ENCODE peak calls at places on chromosomes 4 and X, in seven cellular contexts. S is NCI-H2081, Y is pancreas, B is left cardiac atrium, G is GM04503, O is NCI-H748 treated with DMSO at 0.1 percent for 48 hours, R is heart right ventricle. Q is an unnamed sample.

GRCh38 chr4:168574581-168575295 is 77.9 kb downstream of the PALLD start:
- DNase-seq in B (no peak), O (no peak), R (no peak), G (no peak), Y (no peak), S (no peak), Q (no peak)

GRCh38 chrX:103101280-103102042 is 8.5 kb upstream of the NXF3 start:
- DNase-seq in R (no peak), O (no peak), B (peak; percentile 33), S (no peak), G (no peak), Y (no peak), Q (no peak)

GRCh38 chrX:116272881-116273280 is 102.3 kb downstream of the AGTR2 start:
- DNase-seq in O (no peak), G (no peak), R (no peak), Y (no peak), B (no peak), S (no peak), Q (peak; percentile 1)

GRCh38 chrX:151694121-151694520 is 1.1 kb upstream of the PRRG3 start:
- DNase-seq in G (no peak), R (no peak), S (no peak), B (no peak), Y (no peak), O (no peak), Q (no peak)

GRCh38 chrX:50108264-50108663 is 92.5 kb downstream of the AKAP4 start:
- DNase-seq in S (no peak), B (no peak), R (no peak), Y (no peak), G (no peak), O (no peak), Q (no peak)

GRCh38 chrX:132961511-132961910 is 3.1 kb upstream of the HS6ST2 start:
- DNase-seq in Y (no peak), B (no peak), R (no peak), O (no peak), S (no peak), G (no peak), Q (no peak)

GRCh38 chrX:70219938-70220764 is 14.3 kb upstream of the AWAT1 start:
- DNase-seq in B (no peak), R (peak; percentile 12), Y (no peak), S (peak; percentile 56), O (peak; percentile 87), G (peak; percentile 5), Q (peak; percentile 85)

GRCh38 chrX:63330681-63331080 is 20.5 kb downstream of the SPIN4 start:
- DNase-seq in O (no peak), S (no peak), B (no peak), R (no peak), G (no peak), Y (no peak), Q (no peak)

GRCh38 chr4:85761803-85762202 is 286.9 kb downstream of the ARHGAP24 start:
- DNase-seq in G (no peak), Y (no peak), B (peak; percentile 55), O (no peak), S (no peak), R (peak; percentile 48), Q (no peak)

GRCh38 chr4:54230479-54231418 is 1.7 kb downstream of the PDGFRA start:
- DNase-seq in Y (peak; percentile 72), O (peak; percentile 35), R (peak; percentile 20), G (no peak), B (peak; percentile 49), S (no peak), Q (peak; percentile 35)

GRCh38 chr4:164731827-164732474 is 22.0 kb upstream of the SMIM31 start:
- DNase-seq in Y (no peak), B (no peak), G (no peak), R (peak; percentile 11), O (no peak), S (peak; percentile 33), Q (peak; percentile 21)

GRCh38 chrX:8049827-8050226 is 121.2 kb downstream of the VCX2 start:
- DNase-seq in B (peak; percentile 37), R (peak; percentile 15), G (no peak), Y (no peak), S (no peak), O (no peak), Q (no peak)

GRCh38 chr4:138984647-138985046 is 30.9 kb upstream of the NOCT start:
- DNase-seq in R (no peak), O (no peak), Y (no peak), S (no peak), G (no peak), B (no peak), Q (no peak)

GRCh38 chrX:127877358-127877757 is 174.8 kb downstream of the ACTRT1 start:
- DNase-seq in S (no peak), G (no peak), B (no peak), Y (no peak), O (no peak), R (no peak), Q (peak; percentile 44)

GRCh38 chr4:41678086-41678485 is 70.4 kb downstream of the PHOX2B start:
- DNase-seq in Y (no peak), R (no peak), S (no peak), B (no peak), G (no peak), O (no peak), Q (no peak)

GRCh38 chr4:156771171-156771837 is 200.3 kb downstream of the PDGFC start:
- DNase-seq in O (peak; percentile 67), S (peak; percentile 8), B (no peak), G (peak; percentile 85), Y (no peak), R (no peak), Q (peak; percentile 49)

GRCh38 chrX:23993012-23993633 is 33.9 kb downstream of the KLHL15 start:
- DNase-seq in G (no peak), Y (no peak), O (no peak), R (no peak), B (no peak), S (no peak), Q (no peak)

GRCh38 chrX:12894074-12894691 is 12.2 kb upstream of the TLR8 start:
- DNase-seq in O (no peak), S (peak; percentile 4), Y (no peak), G (no peak), B (peak; percentile 31), R (no peak), Q (no peak)

GRCh38 chrX:9749141-9749540 is 16.5 kb downstream of the GPR143 start:
- DNase-seq in Y (no peak), S (no peak), B (no peak), O (no peak), G (no peak), R (no peak), Q (no peak)

GRCh38 chrX:103635436-103635835 is 6.7 kb downstream of the TCEAL1 start:
- DNase-seq in R (no peak), G (no peak), B (no peak), O (no peak), Y (no peak), S (no peak), Q (no peak)

GRCh38 chrX:71177327-71177726 is 32.7 kb downstream of the NLGN3 start:
- DNase-seq in R (no peak), G (no peak), B (no peak), S (no peak), Y (no peak), O (no peak), Q (no peak)

GRCh38 chr4:137705171-137705783 is 173.0 kb upstream of the PCDH18 start:
- DNase-seq in S (no peak), O (no peak), G (peak; percentile 65), B (no peak), R (peak; percentile 26), Y (no peak), Q (no peak)

GRCh38 chr4:39032218-39033085 is at the start of gene TMEM156:
- DNase-seq in B (no peak), R (no peak), S (no peak), G (no peak), O (no peak), Y (no peak), Q (peak; percentile 23)

GRCh38 chrX:134670241-134670811 is 12.1 kb upstream of the PLAC1 start:
- DNase-seq in G (peak; percentile 71), R (no peak), O (no peak), Y (no peak), S (no peak), B (no peak), Q (no peak)

GRCh38 chrX:39950035-39950688 is 147.6 kb downstream of the BCOR start:
- DNase-seq in R (no peak), S (no peak), B (no peak), O (no peak), Y (no peak), G (no peak), Q (no peak)

GRCh38 chrX:16267431-16267830 is 100.2 kb downstream of the MAGEB17 start:
- DNase-seq in B (no peak), O (no peak), G (no peak), Y (no peak), R (no peak), S (no peak), Q (no peak)

GRCh38 chrX:8748855-8749254 is 16.9 kb upstream of the ANOS1 start:
- DNase-seq in O (peak; percentile 44), S (peak; percentile 52), B (no peak), Y (no peak), R (no peak), G (no peak), Q (no peak)

GRCh38 chrX:131795442-131796229 is 227.5 kb upstream of the STK26 start:
- DNase-seq in Y (peak; percentile 84), O (no peak), R (no peak), G (no peak), B (no peak), S (no peak), Q (no peak)

GRCh38 chr4:118712872-118713271 is 27.7 kb downstream of the METTL14 start:
- DNase-seq in G (no peak), B (no peak), O (no peak), R (no peak), S (no peak), Y (no peak), Q (no peak)

GRCh38 chrX:17022205-17022604 is 75.7 kb downstream of the REPS2 start:
- DNase-seq in O (no peak), Y (no peak), B (no peak), S (no peak), G (no peak), R (no peak), Q (no peak)

GRCh38 chrX:136687457-136687856 is 39.5 kb downstream of the CD40LG start:
- DNase-seq in S (no peak), R (no peak), G (no peak), Y (no peak), O (no peak), B (no peak), Q (no peak)

GRCh38 chr4:16026155-16026761 is 57.6 kb downstream of the PROM1 start:
- DNase-seq in R (peak; percentile 33), O (peak; percentile 10), B (no peak), G (no peak), Y (no peak), S (peak; percentile 50), Q (peak; percentile 18)

GRCh38 chr4:141643557-141643956 is 7.2 kb downstream of the IL15 start:
- DNase-seq in R (no peak), G (peak; percentile 51), Y (no peak), O (no peak), S (no peak), B (no peak), Q (no peak)

GRCh38 chrX:138925330-138925729 is 213.8 kb upstream of the FGF13 start:
- DNase-seq in Y (no peak), G (peak; percentile 82), R (no peak), B (no peak), O (no peak), S (no peak), Q (no peak)

GRCh38 chr4:133982533-133983224 is 218.9 kb downstream of the PABPC4L start:
- DNase-seq in R (no peak), Y (no peak), G (peak; percentile 31), S (no peak), B (no peak), O (no peak), Q (no peak)

GRCh38 chrX:11143931-11144678 is 33.0 kb downstream of the HCCS start:
- DNase-seq in B (peak; percentile 34), S (peak; percentile 86), O (peak; percentile 87), Y (peak; percentile 42), R (peak; percentile 62), G (peak; percentile 20), Q (peak; percentile 67)

Q was measured in NCI-H510A treated with DMSO at 0.1 percent for 48 hours.